ENCODE peak calls at places on chromosomes 13 and 19, in seven cellular contexts. V is neuronal stem cell, T is psoas muscle, J is ovary, W is adrenal gland, I is left ventricle myocardium inferior, S is tibial artery. G is an unnamed sample.

GRCh38 chr19:31055454-31055853 is 293.8 kb downstream of the TSHZ3 start:
- DNase-seq in T (no peak), S (no peak), J (no peak), I (no peak), W (no peak), V (no peak), G (no peak)

GRCh38 chr13:23617551-23618014 is 47.4 kb downstream of the TNFRSF19 start:
- DNase-seq in S (no peak), T (no peak), V (no peak), J (no peak), I (no peak), W (no peak), G (no peak)

GRCh38 chr19:55644191-55644833 is 863 bp downstream of the ZNF581 start:
- DNase-seq in W (no peak), V (no peak), T (no peak), J (no peak), S (no peak), I (no peak), G (no peak)

GRCh38 chr13:101977475-101977874 is 424.4 kb downstream of the FGF14 start:
- DNase-seq in S (no peak), V (no peak), T (no peak), J (no peak), I (no peak), W (peak), G (no peak)

GRCh38 chr13:85386424-85386823 is 412.8 kb downstream of the SLITRK6 start:
- DNase-seq in T (no peak), W (no peak), I (no peak), V (peak), J (no peak), S (no peak), G (no peak)

GRCh38 chr19:18940791-18941627 is at the start of gene HOMER3:
- DNase-seq in V (peak), I (peak), J (peak), T (peak), S (peak), W (peak), G (peak)

GRCh38 chr19:4338441-4339350 is at the start of gene STAP2:
- DNase-seq in I (no peak), T (no peak), V (no peak), W (no peak), J (peak), S (no peak), G (no peak)

GRCh38 chr13:76795701-76796695 is 90.2 kb downstream of the KCTD12 start:
- DNase-seq in S (no peak), W (no peak), V (no peak), I (no peak), T (no peak), J (no peak), G (no peak)

GRCh38 chr13:109857325-109857724 is 70.9 kb upstream of the IRS2 start:
- DNase-seq in W (no peak), V (no peak), J (no peak), I (no peak), T (no peak), S (no peak), G (no peak)

GRCh38 chr13:95524270-95524901 is 28.1 kb upstream of the CLDN10 start:
- DNase-seq in S (no peak), T (no peak), I (no peak), V (no peak), J (no peak), W (no peak), G (no peak)

GRCh38 chr19:33726756-33727155 is 69.9 kb upstream of the KCTD15 start:
- DNase-seq in T (no peak), S (no peak), J (no peak), W (no peak), V (no peak), I (no peak), G (no peak)

GRCh38 chr19:4012092-4012974 is 4.8 kb downstream of the PIAS4 start:
- DNase-seq in V (no peak), W (no peak), I (no peak), J (no peak), T (no peak), S (no peak), G (no peak)

GRCh38 chr19:49272204-49272603 is 52.8 kb downstream of the SLC6A16 start:
- DNase-seq in T (no peak), J (no peak), I (no peak), S (no peak), W (no peak), V (no peak), G (no peak)

GRCh38 chr19:1425902-1426301 is 12.3 kb upstream of the RPS15 start:
- DNase-seq in T (no peak), V (no peak), I (no peak), W (no peak), J (no peak), S (no peak), G (no peak)

GRCh38 chr19:1429750-1430149 is 8.4 kb upstream of the RPS15 start:
- DNase-seq in W (peak), I (peak), S (no peak), J (no peak), V (no peak), T (no peak), G (no peak)

GRCh38 chr19:1430201-1430621 is 8.0 kb upstream of the RPS15 start:
- DNase-seq in J (no peak), W (no peak), V (no peak), S (no peak), T (no peak), I (no peak), G (no peak)

GRCh38 chr19:1427221-1427620 is 11.0 kb upstream of the RPS15 start:
- DNase-seq in W (no peak), I (no peak), T (no peak), S (no peak), J (no peak), V (no peak), G (no peak)

GRCh38 chr19:1428738-1429391 is 9.3 kb upstream of the RPS15 start:
- DNase-seq in S (no peak), T (no peak), W (no peak), V (no peak), I (no peak), J (no peak), G (no peak)
- H3K27ac ChIP-seq in S (no peak), T (no peak), W (peak), V (no peak), I (peak), J (no peak), G (no peak)

DNA sequence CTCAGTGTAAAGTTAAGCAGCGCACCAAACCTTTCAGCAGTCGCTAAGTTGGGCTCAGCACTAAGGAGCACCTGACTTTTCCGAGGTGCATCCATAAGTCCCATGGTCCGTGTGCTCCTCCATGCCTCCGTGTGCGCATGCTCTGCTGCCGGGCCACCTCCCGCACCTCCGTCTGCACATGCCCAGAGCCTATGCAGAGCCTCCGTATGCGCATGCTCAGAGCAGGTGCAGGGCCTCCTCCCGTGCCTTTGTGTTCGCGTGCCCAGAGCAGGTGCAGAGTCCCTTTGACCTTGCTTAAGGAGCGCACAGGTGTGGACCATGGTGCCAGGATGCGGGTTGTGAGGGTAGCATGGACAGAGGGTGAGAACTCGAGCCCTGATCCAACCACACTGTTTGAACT is 46.0 kb downstream of the ATP11A start:
- DNase-seq in S (no peak), I (no peak), V (no peak), T (no peak), W (no peak), J (no peak), G (peak)
- H3K4me3 ChIP-seq in S (no peak), I (peak), V (peak), T (no peak), W (no peak), J (no peak), G (no peak)

DNA sequence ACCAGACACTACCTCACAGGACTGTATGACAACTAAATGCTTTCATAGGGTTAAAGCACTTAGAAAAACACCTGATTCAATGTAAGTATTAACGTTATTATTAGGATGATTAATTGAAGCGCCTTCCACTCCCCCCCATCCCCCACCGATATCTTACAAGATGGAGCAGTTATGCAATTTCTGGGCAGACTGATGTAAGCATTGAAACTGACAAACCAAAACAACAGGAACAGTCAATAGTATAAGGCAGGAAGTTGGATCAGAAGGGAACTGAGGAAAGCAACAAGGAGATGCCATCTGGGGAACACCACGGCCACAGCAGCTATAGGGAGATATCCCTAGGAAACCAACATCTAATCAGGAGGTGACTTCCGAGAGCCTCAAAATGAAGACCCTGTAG is 3.8 kb downstream of the LCP1 start:
- DNase-seq in T (no peak), I (no peak), S (no peak), W (no peak), V (no peak), J (no peak), G (no peak)
- H3K27ac ChIP-seq in T (no peak), I (no peak), S (no peak), W (no peak), V (no peak), J (no peak), G (no peak)

DNA sequence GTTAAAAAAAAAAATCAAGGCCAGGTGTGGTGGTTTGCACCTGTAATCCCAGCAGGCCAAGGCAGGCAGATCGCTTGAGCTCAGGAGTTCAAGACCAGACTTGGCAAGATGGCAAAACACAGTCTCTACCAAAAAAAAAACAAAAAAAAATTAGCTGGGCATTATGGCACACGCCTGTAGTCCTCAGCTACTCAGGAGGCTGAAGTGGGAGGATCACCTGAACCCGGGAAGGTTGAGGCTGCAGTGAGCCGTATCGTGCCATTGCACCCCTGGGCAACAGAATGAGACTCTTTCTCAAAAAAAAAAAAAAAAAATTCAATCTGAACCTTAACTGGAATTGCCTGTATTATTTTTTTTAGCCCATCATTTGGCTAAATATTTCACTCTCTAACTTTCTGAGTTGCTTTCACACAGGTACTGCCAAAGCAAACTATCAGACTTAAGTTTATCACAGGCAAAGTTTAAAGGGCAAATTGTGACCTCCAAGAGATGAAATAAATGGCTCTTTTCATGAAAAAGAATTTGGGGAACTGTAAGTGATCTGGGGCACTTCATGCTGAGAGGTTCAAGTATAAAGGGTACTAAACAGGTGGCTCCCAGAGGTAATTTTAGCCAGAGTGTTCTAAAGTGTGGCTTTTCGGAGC is 14.7 kb upstream of the SLC25A30 start:
- DNase-seq in W (no peak), T (no peak), J (no peak), V (no peak), I (no peak), S (no peak), G (no peak)
- H3K4me3 ChIP-seq in W (no peak), T (no peak), J (no peak), V (no peak), I (no peak), S (no peak), G (no peak)

DNA sequence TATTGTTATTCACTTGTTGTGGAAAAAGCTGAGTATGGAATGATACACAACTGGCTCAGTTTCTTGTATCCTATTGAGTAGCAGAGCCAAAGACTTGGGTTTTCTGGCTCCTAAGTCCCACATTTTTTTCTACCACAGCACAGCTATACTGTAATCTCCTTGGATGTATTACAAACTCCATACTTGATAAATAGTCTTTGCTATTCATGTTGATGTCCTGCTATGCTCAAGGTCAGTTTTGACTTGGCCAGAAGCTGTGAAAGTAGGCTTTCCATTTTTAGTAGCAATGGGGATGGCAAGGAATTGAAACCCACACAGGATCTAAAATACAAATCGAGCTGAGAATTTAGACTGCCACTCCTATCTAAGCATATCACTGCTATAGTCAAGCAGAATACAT is 79.1 kb downstream of the B3GLCT start:
- DNase-seq in J (no peak), V (no peak), T (no peak), I (no peak), S (no peak), W (no peak), G (no peak)
- H3K27ac ChIP-seq in J (no peak), V (no peak), T (no peak), I (peak), S (no peak), W (no peak), G (no peak)

DNA sequence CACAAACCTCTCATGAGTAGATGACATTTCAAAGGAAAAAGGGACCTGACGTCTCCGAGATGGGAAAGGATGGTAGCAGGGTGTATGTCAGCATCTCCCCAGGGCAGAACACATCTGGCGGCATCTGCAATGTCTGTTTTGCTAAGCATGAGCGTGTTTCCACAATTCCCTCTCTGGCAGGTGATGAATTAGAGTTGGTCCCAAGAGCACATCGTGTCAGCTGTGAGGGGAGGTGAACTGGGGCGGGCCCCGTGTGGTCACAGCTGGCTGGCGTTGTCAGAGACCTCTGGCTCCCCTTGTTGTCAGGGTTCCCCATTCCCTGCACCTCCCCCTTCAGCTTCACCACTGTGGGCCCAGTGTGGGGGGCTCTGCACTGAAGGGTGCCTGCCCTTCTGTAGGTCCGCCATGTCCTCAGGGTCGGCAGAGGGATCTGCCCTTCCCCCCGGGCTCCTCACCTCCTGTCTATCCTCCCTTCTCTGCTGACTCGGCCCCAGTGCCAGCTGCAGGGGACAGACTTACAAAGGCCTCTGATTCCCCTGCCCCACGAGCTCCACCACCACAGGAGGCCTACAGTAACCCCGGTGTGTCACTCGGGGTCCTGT is 58.2 kb downstream of the CDADC1 start:
- DNase-seq in J (no peak), T (no peak), W (no peak), S (no peak), I (no peak), V (no peak), G (no peak)
- H3K4me3 ChIP-seq in J (no peak), T (no peak), W (no peak), S (no peak), I (no peak), V (no peak), G (no peak)

GRCh38 chr19:43505186-43505456 is 575 bp upstream of the PHLDB3 start:
- DNase-seq in J (no peak), T (no peak), S (no peak), I (no peak), W (no peak), V (no peak), G (no peak)

GRCh38 chr19:43502419-43502976 is 2.0 kb downstream of the PHLDB3 start:
- DNase-seq in W (no peak), J (no peak), T (no peak), V (no peak), S (no peak), I (no peak), G (no peak)

GRCh38 chr19:43501661-43502418 is 2.7 kb downstream of the PHLDB3 start:
- DNase-seq in S (no peak), J (no peak), W (no peak), T (no peak), V (peak), I (no peak), G (no peak)

GRCh38 chr19:43504426-43505185 is at the start of gene PHLDB3:
- DNase-seq in S (no peak), T (peak), I (no peak), W (peak), J (peak), V (no peak), G (peak)

DNA sequence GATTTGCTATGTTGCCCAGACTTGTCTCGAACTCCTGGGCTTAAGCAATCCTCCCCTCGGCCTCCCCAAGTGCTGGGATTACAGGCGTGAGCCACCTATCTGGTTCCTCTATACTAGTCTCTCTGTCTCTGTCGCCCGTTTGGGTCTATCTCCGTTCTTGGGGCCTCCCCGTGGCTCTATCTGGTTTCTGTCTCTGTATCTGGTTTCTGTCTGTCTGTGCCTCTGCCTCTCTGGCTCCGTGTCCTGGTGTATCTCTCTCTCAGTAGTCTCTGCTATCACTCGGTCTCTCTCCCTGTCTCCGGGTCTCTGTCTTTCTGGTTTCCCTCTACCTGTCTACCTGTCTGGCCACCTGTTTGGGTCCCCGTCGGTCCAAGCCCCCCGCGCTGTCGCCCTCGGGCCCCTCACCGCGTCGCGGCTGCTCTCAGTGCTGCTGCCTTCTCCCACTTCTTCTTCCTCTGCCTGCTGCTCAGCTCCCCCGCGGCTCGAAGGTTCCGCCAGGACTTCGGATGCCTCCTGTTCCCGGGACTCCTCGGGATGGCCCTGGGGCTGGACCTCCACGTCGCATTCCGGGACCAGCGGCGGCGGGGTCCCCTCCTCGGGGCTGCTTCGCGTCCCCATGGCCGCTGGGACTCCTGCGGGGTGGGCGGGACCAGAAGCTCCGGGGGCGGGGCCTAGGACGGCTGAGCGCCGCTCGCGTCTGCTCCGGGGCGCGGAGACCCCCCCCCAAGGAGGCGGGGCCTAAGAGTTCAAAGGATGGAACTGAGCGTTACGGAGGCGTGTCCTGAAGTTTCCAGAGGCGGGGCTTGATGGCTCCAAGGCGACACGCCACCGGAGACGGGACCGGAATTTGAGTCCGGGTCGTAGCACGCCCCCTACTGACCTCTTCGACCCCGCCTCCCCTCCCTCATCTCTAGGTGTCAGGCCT is 783 bp downstream of the PHLDB3 start:
- DNase-seq in J (peak), I (peak), W (peak), T (peak), S (peak), V (peak), G (peak)
- H3K27ac ChIP-seq in J (peak), I (peak), W (peak), T (peak), S (peak), V (no peak), G (peak)

GRCh38 chr19:13027557-13027956 is 32.3 kb downstream of the NFIX start:
- DNase-seq in T (no peak), W (no peak), V (no peak), I (no peak), J (no peak), S (no peak), G (peak)
- H3K4me3 ChIP-seq in T (peak), W (no peak), V (no peak), I (peak), J (peak), S (peak), G (no peak)

GRCh38 chr19:11594084-11594483 is 3.2 kb upstream of the ZNF627 start:
- DNase-seq in I (no peak), V (no peak), J (no peak), T (no peak), W (no peak), S (no peak), G (no peak)

GRCh38 chr19:11598103-11598483 is 810 bp downstream of the ZNF627 start:
- DNase-seq in S (no peak), T (no peak), J (no peak), I (no peak), W (no peak), V (no peak), G (peak)

GRCh38 chr19:11597202-11598102 is at the start of gene ZNF627:
- DNase-seq in W (peak), V (peak), J (peak), S (peak), I (peak), T (peak), G (peak)

GRCh38 chr19:11598746-11599145 is 1.5 kb downstream of the ZNF627 start:
- DNase-seq in T (no peak), V (no peak), J (peak), S (no peak), W (no peak), I (no peak), G (peak)

DNA sequence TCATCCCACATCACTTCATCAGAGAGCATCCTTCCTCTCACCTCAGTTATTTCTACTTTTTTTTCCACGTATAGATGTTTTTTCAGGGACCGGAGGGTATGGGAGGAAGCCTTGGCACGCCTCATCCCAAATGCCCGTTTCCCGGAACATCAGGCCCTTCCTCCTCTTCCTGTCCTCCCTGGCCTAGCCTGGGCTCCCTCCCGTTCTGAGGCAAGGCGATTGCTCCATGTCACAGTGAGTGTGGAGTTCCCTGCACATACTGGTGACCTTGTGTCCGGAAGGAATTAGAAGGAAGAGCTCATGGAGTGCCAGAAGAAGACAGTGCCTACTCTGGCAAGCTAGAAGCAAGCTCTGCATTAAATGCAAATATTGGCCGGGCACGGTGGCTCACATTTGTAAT is 1.1 kb upstream of the ZNF627 start:
- DNase-seq in S (no peak), T (no peak), I (no peak), J (peak), W (peak), V (no peak), G (no peak)
- H3K27ac ChIP-seq in S (no peak), T (no peak), I (no peak), J (no peak), W (no peak), V (no peak), G (no peak)

G was measured in aorta.